ENCODE peak calls at places on chromosomes 7 and 10, in four cellular contexts. J is prostate gland, O is transverse colon, W is HepG2. D is an unnamed sample.

GRCh38 chr10:35781643-35782035 is 139.5 kb upstream of the FZD8 start:
- DNase-seq in J (no peak), O (peak; percentile 17), W (peak; percentile 30), D (no peak)

GRCh38 chr7:2106920-2107319 is 125.8 kb downstream of the MAD1L1 start:
- DNase-seq in J (no peak), O (no peak), W (no peak), D (no peak)

GRCh38 chr10:26540601-26541000 is 102.5 kb downstream of the APBB1IP start:
- DNase-seq in J (no peak), O (no peak), W (no peak), D (no peak)

GRCh38 chr7:87151002-87151505 is 1.2 kb upstream of the DMTF1 start:
- DNase-seq in J (no peak), O (no peak), W (no peak), D (no peak)

GRCh38 chr10:110420401-110421193 is 77.1 kb upstream of the DUSP5 start:
- DNase-seq in J (no peak), O (no peak), W (no peak), D (peak; percentile 44)

GRCh38 chr7:138002828-138003189 is 923 bp upstream of the CREB3L2 start:
- DNase-seq in J (no peak), O (no peak), W (no peak), D (no peak)

GRCh38 chr10:112966191-112966855 is 16.3 kb downstream of the TCF7L2 start:
- DNase-seq in J (no peak), O (no peak), W (no peak), D (no peak)

GRCh38 chr7:98286701-98287485 is 5.4 kb downstream of the BRI3 start:
- DNase-seq in J (no peak), O (no peak), W (no peak), D (no peak)

GRCh38 chr10:113319450-113319849 is 233.4 kb upstream of the HABP2 start:
- DNase-seq in J (no peak), O (no peak), W (no peak), D (no peak)

GRCh38 chr10:47104101-47104707 is 193.0 kb downstream of the PTPN20 start:
- DNase-seq in J (no peak), O (no peak), W (no peak), D (no peak)

GRCh38 chr7:154680894-154681659 is 321.8 kb downstream of the PAXIP1 start:
- DNase-seq in J (no peak), O (no peak), W (no peak), D (peak; percentile 79)

GRCh38 chr10:90075995-90076394 is 374.6 kb downstream of the KIF20B start:
- DNase-seq in J (no peak), O (no peak), W (no peak), D (no peak)

GRCh38 chr7:137731436-137731835 is 115.3 kb downstream of the DGKI start:
- DNase-seq in J (no peak), O (no peak), W (no peak), D (no peak)

GRCh38 chr7:19508124-19508523 is 200.7 kb downstream of the POLR1F start:
- DNase-seq in J (no peak), O (no peak), W (no peak), D (no peak)

GRCh38 chr10:21402606-21403083 is 122.8 kb downstream of the SKIDA1 start:
- DNase-seq in J (no peak), O (no peak), W (no peak), D (no peak)

GRCh38 chr7:2510130-2510776 is 9.3 kb upstream of the LFNG start:
- DNase-seq in J (peak; percentile 65), O (no peak), W (no peak), D (no peak)

GRCh38 chr7:100367251-100367620 is 6.1 kb upstream of the PILRA start:
- DNase-seq in J (no peak), O (no peak), W (no peak), D (no peak)

GRCh38 chr7:100132697-100133137 is 6.0 kb downstream of the MBLAC1 start:
- DNase-seq in J (peak; percentile 44), O (peak; percentile 76), W (peak; percentile 57), D (peak; percentile 78)

GRCh38 chr7:66668677-66669076 is 40.0 kb downstream of the KCTD7 start:
- DNase-seq in J (no peak), O (no peak), W (no peak), D (no peak)

GRCh38 chr7:102992820-102993531 is 80.2 kb downstream of the LRRC17 start:
- DNase-seq in J (no peak), O (no peak), W (peak; percentile 26), D (no peak)

GRCh38 chr10:27482984-27483956 is 20.8 kb upstream of the RAB18 start:
- DNase-seq in J (no peak), O (no peak), W (no peak), D (no peak)

GRCh38 chr7:50793115-50793946 is 10.6 kb upstream of the GRB10 start:
- DNase-seq in J (peak; percentile 65), O (peak; percentile 73), W (no peak), D (peak; percentile 34)

GRCh38 chr7:151566897-151567320 is 47.2 kb upstream of the RHEB start:
- DNase-seq in J (peak; percentile 69), O (no peak), W (no peak), D (no peak)

GRCh38 chr10:22374489-22375126 is 29.3 kb downstream of the SPAG6 start:
- DNase-seq in J (no peak), O (no peak), W (no peak), D (no peak)

GRCh38 chr7:131106681-131107342 is 220.9 kb upstream of the MKLN1 start:
- DNase-seq in J (peak; percentile 63), O (peak; percentile 66), W (no peak), D (peak; percentile 70)

GRCh38 chr7:2497500-2498336 is 21.5 kb upstream of the GRIFIN start:
- DNase-seq in J (no peak), O (no peak), W (no peak), D (no peak)

GRCh38 chr10:70684374-70684773 is 12.1 kb downstream of the ADAMTS14 start:
- DNase-seq in J (no peak), O (no peak), W (no peak), D (no peak)

GRCh38 chr7:24854866-24855265 is 97.6 kb upstream of the GSDME start:
- DNase-seq in J (no peak), O (no peak), W (no peak), D (no peak)

DNA sequence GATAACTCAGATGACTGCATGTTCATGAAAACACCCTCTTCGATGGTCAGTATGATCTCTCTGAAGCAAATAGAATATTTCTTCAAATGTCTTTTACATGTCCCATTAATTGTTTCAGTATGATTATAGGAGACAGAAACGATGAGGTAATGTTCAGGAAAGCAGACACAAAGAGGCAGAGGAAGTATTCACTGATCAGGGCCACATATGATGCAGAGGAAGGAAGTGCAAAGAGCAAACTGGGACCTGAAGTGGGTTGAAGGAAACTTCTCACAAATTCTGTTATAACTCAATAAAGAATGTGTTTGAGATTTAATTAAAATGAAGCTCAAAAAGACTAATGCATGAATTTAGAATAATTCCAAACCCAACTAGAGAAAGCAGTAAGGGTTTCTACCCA is 70.5 kb downstream of the TES start:
- DNase-seq in J (no peak), O (no peak), W (no peak), D (no peak)
- H3K27ac ChIP-seq in J (no peak overlapping the region), O (no peak overlapping the region), W (no peak overlapping the region), D (no peak overlapping the region)

GRCh38 chr10:125450218-125450617 is 232.7 kb downstream of the TEX36 start:
- DNase-seq in J (no peak), O (no peak), W (no peak), D (no peak)

GRCh38 chr10:125451319-125451718 is 231.6 kb downstream of the TEX36 start:
- DNase-seq in J (no peak), O (no peak), W (no peak), D (no peak)

GRCh38 chr10:125457406-125457805 is 225.6 kb downstream of the TEX36 start:
- DNase-seq in J (no peak), O (no peak), W (no peak), D (no peak)

GRCh38 chr10:125460326-125460725 is 222.6 kb downstream of the TEX36 start:
- DNase-seq in J (no peak), O (no peak), W (no peak), D (no peak)

GRCh38 chr10:125455855-125456254 is 227.1 kb downstream of the TEX36 start:
- DNase-seq in J (no peak), O (no peak), W (no peak), D (no peak)
- TF ChIP-seq POLR2A in J (no peak), O (no peak), W (no peak), D (no peak)

GRCh38 chr10:62056660-62057059 is 155.2 kb downstream of the ARID5B start:
- DNase-seq in J (no peak), O (no peak), W (no peak), D (no peak)

GRCh38 chr10:62056219-62056618 is 154.7 kb downstream of the ARID5B start:
- DNase-seq in J (no peak), O (no peak), W (no peak), D (peak; percentile 88)

GRCh38 chr10:62053860-62054259 is 152.4 kb downstream of the ARID5B start:
- DNase-seq in J (no peak), O (no peak), W (no peak), D (no peak)

GRCh38 chr10:62054408-62054807 is 152.9 kb downstream of the ARID5B start:
- DNase-seq in J (no peak), O (no peak), W (no peak), D (no peak)

GRCh38 chr10:62054825-62055224 is 153.3 kb downstream of the ARID5B start:
- DNase-seq in J (no peak), O (no peak), W (no peak), D (no peak)
- H3K27ac ChIP-seq in J (no peak overlapping the region), O (peak overlapping the region; percentile 69), W (no peak overlapping the region), D (peak overlapping the region; percentile 89)

GRCh38 chr10:88792656-88793055 is 9.9 kb upstream of the LIPM start:
- DNase-seq in J (no peak), O (peak; percentile 10), W (no peak), D (peak; percentile 16)

GRCh38 chr10:88791924-88792323 is 10.6 kb upstream of the LIPM start:
- DNase-seq in J (no peak), O (no peak), W (peak; percentile 8), D (peak; percentile 15)

GRCh38 chr10:88800152-88801125 is 2.1 kb upstream of the LIPM start:
- DNase-seq in J (no peak), O (no peak), W (no peak), D (no peak)

GRCh38 chr10:88793747-88794299 is 8.7 kb upstream of the LIPM start:
- DNase-seq in J (no peak), O (no peak), W (no peak), D (no peak)

DNA sequence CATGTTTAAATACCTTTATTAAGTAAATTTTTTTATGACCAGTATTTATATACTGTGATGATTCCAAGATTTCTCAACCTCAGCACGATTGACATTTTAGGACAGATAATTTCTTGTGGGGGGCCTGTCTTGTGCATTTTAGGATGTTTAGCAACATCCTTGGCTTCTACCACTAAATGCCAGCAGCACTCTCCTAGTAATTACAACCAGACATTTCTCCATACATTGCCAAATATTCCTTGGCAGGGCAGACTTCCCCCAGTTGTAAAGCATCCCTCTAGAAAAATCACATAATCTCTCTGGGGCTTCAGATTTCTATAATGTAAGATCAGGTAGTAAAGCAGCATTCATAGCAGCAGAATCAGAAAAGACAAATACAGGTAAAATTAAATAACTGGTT is 7.8 kb upstream of the LIPM start:
- DNase-seq in J (no peak), O (no peak), W (no peak), D (no peak)
- TF ChIP-seq POLR2A in J (no peak), O (no peak), W (no peak), D (no peak)